ENCODE peak calls at places on chromosomes 13 and 19, in four cellular contexts. J, T, V and E are unnamed samples.

GRCh38 chr13:99572131-99572530 is 70.9 kb downstream of the TM9SF2 start:
- DNase-seq in J (no peak), T (no peak), V (no peak), E (no peak)

GRCh38 chr19:49820125-49820524 is 2.0 kb downstream of the MED25 start:
- DNase-seq in J (no peak), T (peak), V (no peak), E (no peak)

GRCh38 chr19:41637484-41637883 is 10.6 kb upstream of the CEACAM4 start:
- DNase-seq in J (no peak), T (no peak), V (no peak), E (no peak)

GRCh38 chr13:43136940-43137574 is 113.7 kb downstream of the DNAJC15 start:
- DNase-seq in J (peak), T (no peak), V (no peak), E (no peak)

GRCh38 chr13:91813255-91813654 is 414.8 kb downstream of the GPC5 start:
- DNase-seq in J (no peak), T (no peak), V (no peak), E (no peak)

GRCh38 chr13:73810647-73811046 is 323.6 kb downstream of the KLF12 start:
- DNase-seq in J (no peak), T (no peak), V (no peak), E (no peak)

GRCh38 chr13:46698910-46699460 is 98.0 kb downstream of the ESD start:
- DNase-seq in J (no peak), T (peak), V (no peak), E (no peak)

GRCh38 chr13:45875951-45876350 is 24.4 kb upstream of the SIAH3 start:
- DNase-seq in J (no peak), T (no peak), V (no peak), E (no peak)

GRCh38 chr19:48746738-48747575 is at the start of gene IZUMO1:
- DNase-seq in J (no peak), T (peak), V (no peak), E (peak)

GRCh38 chr19:40466219-40467006 is at the start of gene SPTBN4:
- DNase-seq in J (no peak), T (no peak), V (peak), E (no peak)

GRCh38 chr13:64912141-64912540 is 2318.0 kb downstream of the PCDH9 start:
- DNase-seq in J (no peak), T (no peak), V (no peak), E (no peak)

GRCh38 chr13:41443969-41444368 is 13.4 kb upstream of the RGCC start:
- DNase-seq in J (no peak), T (no peak), V (no peak), E (no peak)

GRCh38 chr19:39362682-39363657 is 20.7 kb downstream of the SAMD4B start:
- DNase-seq in J (no peak), T (no peak), V (no peak), E (no peak)

GRCh38 chr13:30409911-30410704 is 12.2 kb upstream of the UBE2L5 start:
- DNase-seq in J (no peak), T (peak), V (no peak), E (no peak)

GRCh38 chr13:78339927-78340326 is 263.4 kb downstream of the POU4F1 start:
- DNase-seq in J (no peak), T (no peak), V (no peak), E (no peak)

GRCh38 chr13:104408733-104409132 is 1342.5 kb upstream of the SLC10A2 start:
- DNase-seq in J (no peak), T (no peak), V (no peak), E (no peak)

GRCh38 chr13:98839826-98840769 is 87.6 kb upstream of the SLC15A1 start:
- DNase-seq in J (peak), T (peak), V (no peak), E (peak)

GRCh38 chr19:16265205-16265604 is 59.4 kb upstream of the KLF2 start:
- DNase-seq in J (no peak), T (no peak), V (no peak), E (no peak)

GRCh38 chr13:27583645-27584044 is 36.7 kb downstream of the LNX2 start:
- DNase-seq in J (peak), T (no peak), V (no peak), E (no peak)

GRCh38 chr19:17513801-17514200 is 2.4 kb downstream of the PGLS start:
- DNase-seq in J (no peak), T (no peak), V (no peak), E (no peak)

GRCh38 chr13:113273856-113274590 is 23.0 kb upstream of the LAMP1 start:
- DNase-seq in J (no peak), T (peak), V (no peak), E (no peak)

GRCh38 chr13:112204376-112204775 is 137.4 kb downstream of the SOX1 start:
- DNase-seq in J (no peak), T (no peak), V (no peak), E (no peak)

GRCh38 chr19:48394331-48395169 is 1.1 kb downstream of the GRIN2D start:
- DNase-seq in J (no peak), T (no peak), V (no peak), E (no peak)

GRCh38 chr13:93460005-93460404 is 233.4 kb downstream of the GPC6 start:
- DNase-seq in J (no peak), T (no peak), V (no peak), E (no peak)

GRCh38 chr19:1469936-1470863 is 8.8 kb downstream of the C19orf25 start:
- DNase-seq in J (no peak), T (peak), V (no peak), E (peak)

GRCh38 chr19:1469200-1469935 is 9.6 kb downstream of the C19orf25 start:
- DNase-seq in J (no peak), T (no peak), V (no peak), E (peak)

GRCh38 chr19:1467228-1467511 is 11.8 kb downstream of the C19orf25 start:
- DNase-seq in J (no peak), T (no peak), V (no peak), E (no peak)

GRCh38 chr19:1467512-1468273 is 11.3 kb downstream of the C19orf25 start:
- DNase-seq in J (no peak), T (no peak), V (no peak), E (peak)

GRCh38 chr19:1468274-1469199 is 10.5 kb downstream of the C19orf25 start:
- DNase-seq in J (no peak), T (no peak), V (no peak), E (peak)
- TF ChIP-seq CTCF in J (peak), T (no peak), V (no peak), E (no peak)

DNA sequence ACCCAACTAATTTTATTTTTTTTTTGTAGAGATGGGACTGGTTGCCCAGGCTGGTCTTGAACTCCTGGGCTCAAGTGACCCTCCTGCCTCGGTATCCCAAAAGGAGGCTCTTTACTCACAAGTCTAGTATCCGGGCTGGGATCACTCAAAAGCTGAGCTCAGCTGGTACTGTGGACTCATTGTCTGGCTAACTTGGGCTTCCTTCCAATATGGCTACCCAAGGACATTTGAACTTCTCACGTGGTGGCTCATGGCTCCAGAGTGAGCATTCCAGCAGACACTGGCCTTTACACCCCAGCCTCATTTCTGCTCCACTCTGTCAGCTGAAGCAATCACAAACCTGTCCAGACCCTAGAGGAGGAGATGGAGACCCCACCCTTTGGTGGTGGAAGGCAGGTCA is 28.9 kb downstream of the HPN start:
- DNase-seq in J (no peak), T (no peak), V (no peak), E (no peak)
- TF ChIP-seq NR2C2 in J (no peak), T (no peak), V (no peak), E (no peak)

DNA sequence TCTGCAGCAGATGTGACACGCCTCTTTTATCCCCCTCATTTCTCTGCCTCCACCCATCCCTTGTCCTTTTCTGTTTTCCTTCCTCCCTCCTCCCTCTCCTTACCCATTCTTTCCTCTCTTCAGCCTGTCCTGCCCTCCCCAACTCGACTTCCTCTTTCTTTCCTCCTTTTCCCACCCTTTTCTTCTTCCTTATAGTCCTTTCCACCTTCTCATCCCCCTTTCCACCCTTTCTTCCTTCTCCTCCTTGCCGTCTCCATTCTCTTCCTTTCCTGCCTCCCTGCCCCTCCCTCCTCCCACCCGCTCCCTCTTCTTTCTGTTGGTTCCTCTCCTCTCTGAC is 688 bp upstream of the ZNF71 start:
- DNase-seq in J (no peak), T (no peak), V (no peak), E (no peak)
- TF ChIP-seq CTCF in J (no peak), T (no peak), V (no peak), E (no peak)

DNA sequence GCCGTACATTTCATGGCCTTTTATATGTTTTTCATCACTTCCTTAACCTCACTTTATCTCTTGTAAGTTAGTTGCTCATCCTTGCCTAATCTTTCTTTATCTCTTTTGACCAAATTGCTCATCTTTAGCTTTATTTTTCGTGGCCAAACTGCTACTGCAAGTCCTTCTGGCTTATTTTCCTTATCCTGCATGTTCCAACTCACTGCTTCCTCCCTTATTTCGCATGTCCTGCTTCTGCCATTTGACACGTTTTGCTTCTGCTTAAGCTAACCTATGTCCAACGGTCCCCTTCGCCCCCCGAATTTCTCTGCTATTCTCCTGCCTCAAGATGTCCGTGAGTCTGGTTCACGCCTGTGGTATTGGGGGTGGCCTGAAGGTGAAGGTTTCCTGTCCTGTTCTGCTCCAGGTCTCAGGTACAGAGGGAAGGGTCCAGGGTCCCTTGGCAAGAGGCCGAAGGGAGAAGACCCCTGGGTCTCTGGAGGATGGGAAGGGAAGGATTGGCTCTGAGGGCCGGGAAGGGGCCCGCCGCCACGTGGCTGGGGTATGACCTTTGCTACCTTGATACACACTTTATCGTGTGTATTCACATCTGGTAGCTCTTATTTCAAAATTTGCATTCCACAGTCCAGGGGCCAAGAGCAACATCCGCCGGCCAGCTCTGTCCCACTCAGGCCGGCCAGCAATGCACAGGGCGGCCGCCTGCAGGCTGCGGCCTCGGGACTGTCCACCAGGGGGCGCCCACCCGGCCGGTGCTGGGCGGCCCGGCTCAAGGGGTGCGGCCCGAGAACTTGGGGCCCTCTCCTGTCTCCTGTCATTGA is 2.9 kb upstream of the C19orf85 start:
- DNase-seq in J (peak), T (peak), V (no peak), E (peak)
- TF ChIP-seq NR2C2 in J (no peak), T (peak), V (no peak), E (no peak)